ENCODE peak calls at places on chromosome 15, in ten cellular contexts. One of them, this sample, is unnamed. For H3K4me1 and H3K36me3, the result is how much of the 10 kb centered on the place peaks cover.

GRCh38 chr15:41777421-41777973 is 3.2 kb downstream of the MAPKBP1 start:
- DNase-seq in GM23248: peak
- DNase-seq in neural progenitor cell: no peak
- DNase-seq in aorta: no peak
- DNase-seq in ovary: no peak
- DNase-seq in lower lobe of right lung: no peak
- DNase-seq in tibial artery: no peak
- DNase-seq in mucosa of descending colon: no peak
- DNase-seq in thoracic aorta: no peak
- DNase-seq in right atrium auricular region: no peak
- DNase-seq in this sample: peak

GRCh38 chr15:47959617-47960398 is 161.0 kb upstream of the SLC24A5 start:
- DNase-seq in aorta: no peak
- DNase-seq in mucosa of descending colon: no peak
- DNase-seq in tibial artery: no peak
- DNase-seq in GM23248: no peak
- DNase-seq in ovary: no peak
- DNase-seq in thoracic aorta: no peak
- DNase-seq in right atrium auricular region: no peak
- DNase-seq in neural progenitor cell: no peak
- DNase-seq in lower lobe of right lung: no peak
- DNase-seq in this sample: no peak

GRCh38 chr15:92907880-92908279 is 7.8 kb downstream of the CHD2 start:
- DNase-seq in neural progenitor cell: no peak
- DNase-seq in GM23248: peak
- DNase-seq in tibial artery: peak
- DNase-seq in lower lobe of right lung: no peak
- DNase-seq in thoracic aorta: peak
- DNase-seq in right atrium auricular region: no peak
- DNase-seq in ovary: no peak
- DNase-seq in mucosa of descending colon: no peak
- DNase-seq in aorta: no peak
- DNase-seq in this sample: peak

GRCh38 chr15:39624806-39625205 is 43.9 kb downstream of the THBS1 start:
- DNase-seq in aorta: peak
- DNase-seq in neural progenitor cell: no peak
- DNase-seq in ovary: peak
- DNase-seq in GM23248: peak
- DNase-seq in tibial artery: peak
- DNase-seq in mucosa of descending colon: peak
- DNase-seq in thoracic aorta: no peak
- DNase-seq in right atrium auricular region: peak
- DNase-seq in lower lobe of right lung: peak
- DNase-seq in this sample: peak

GRCh38 chr15:91413142-91413541 is 313.1 kb downstream of the SV2B start:
- DNase-seq in aorta: no peak
- DNase-seq in thoracic aorta: no peak
- DNase-seq in GM23248: no peak
- DNase-seq in right atrium auricular region: no peak
- DNase-seq in mucosa of descending colon: no peak
- DNase-seq in neural progenitor cell: no peak
- DNase-seq in ovary: no peak
- DNase-seq in tibial artery: no peak
- DNase-seq in lower lobe of right lung: no peak
- DNase-seq in this sample: no peak

GRCh38 chr15:80674245-80674614 is 20.9 kb upstream of the ABHD17C start:
- DNase-seq in aorta: no peak
- DNase-seq in ovary: no peak
- DNase-seq in thoracic aorta: no peak
- DNase-seq in neural progenitor cell: no peak
- DNase-seq in lower lobe of right lung: no peak
- DNase-seq in tibial artery: no peak
- DNase-seq in right atrium auricular region: no peak
- DNase-seq in mucosa of descending colon: no peak
- DNase-seq in GM23248: peak
- DNase-seq in this sample: no peak

GRCh38 chr15:101451192-101451799 is 38.2 kb downstream of the PCSK6 start:
- DNase-seq in right atrium auricular region: no peak
- DNase-seq in GM23248: peak
- DNase-seq in thoracic aorta: no peak
- DNase-seq in mucosa of descending colon: no peak
- DNase-seq in neural progenitor cell: no peak
- DNase-seq in lower lobe of right lung: no peak
- DNase-seq in tibial artery: peak
- DNase-seq in ovary: peak
- DNase-seq in aorta: no peak
- DNase-seq in this sample: no peak

GRCh38 chr15:20645956-20646355 is 104.4 kb upstream of the GOLGA6L6 start:
- DNase-seq in right atrium auricular region: no peak
- DNase-seq in GM23248: peak
- DNase-seq in aorta: peak
- DNase-seq in ovary: no peak
- DNase-seq in lower lobe of right lung: peak
- DNase-seq in mucosa of descending colon: peak
- DNase-seq in neural progenitor cell: no peak
- DNase-seq in thoracic aorta: no peak
- DNase-seq in tibial artery: peak
- DNase-seq in this sample: peak

GRCh38 chr15:47422901-47423300 is 294.4 kb upstream of the SEMA6D start:
- DNase-seq in ovary: no peak
- DNase-seq in lower lobe of right lung: no peak
- DNase-seq in aorta: no peak
- DNase-seq in GM23248: peak
- DNase-seq in right atrium auricular region: no peak
- DNase-seq in mucosa of descending colon: no peak
- DNase-seq in thoracic aorta: no peak
- DNase-seq in neural progenitor cell: no peak
- DNase-seq in tibial artery: no peak
- DNase-seq in this sample: peak

GRCh38 chr15:82080774-82081173 is 35.0 kb upstream of the MEX3B start:
- DNase-seq in right atrium auricular region: no peak
- DNase-seq in GM23248: no peak
- DNase-seq in ovary: no peak
- DNase-seq in thoracic aorta: no peak
- DNase-seq in tibial artery: no peak
- DNase-seq in neural progenitor cell: no peak
- DNase-seq in aorta: no peak
- DNase-seq in lower lobe of right lung: no peak
- DNase-seq in mucosa of descending colon: no peak
- DNase-seq in this sample: no peak

GRCh38 chr15:54082836-54083492 is 104.7 kb downstream of the UNC13C start:
- DNase-seq in tibial artery: no peak
- DNase-seq in aorta: no peak
- DNase-seq in neural progenitor cell: peak
- DNase-seq in GM23248: peak
- DNase-seq in mucosa of descending colon: no peak
- DNase-seq in ovary: no peak
- DNase-seq in right atrium auricular region: no peak
- DNase-seq in lower lobe of right lung: no peak
- DNase-seq in thoracic aorta: no peak
- DNase-seq in this sample: no peak

GRCh38 chr15:57406040-57406772 is 29.9 kb downstream of the CGNL1 start:
- DNase-seq in thoracic aorta: no peak
- DNase-seq in GM23248: peak
- DNase-seq in aorta: no peak
- DNase-seq in neural progenitor cell: no peak
- DNase-seq in lower lobe of right lung: no peak
- DNase-seq in tibial artery: no peak
- DNase-seq in right atrium auricular region: no peak
- DNase-seq in ovary: no peak
- DNase-seq in mucosa of descending colon: no peak
- DNase-seq in this sample: no peak

GRCh38 chr15:42549782-42550392 is 1.2 kb downstream of the HAUS2 start:
- DNase-seq in neural progenitor cell: no peak
- DNase-seq in ovary: no peak
- DNase-seq in tibial artery: no peak
- DNase-seq in right atrium auricular region: no peak
- DNase-seq in mucosa of descending colon: no peak
- DNase-seq in aorta: no peak
- DNase-seq in lower lobe of right lung: no peak
- DNase-seq in GM23248: no peak
- DNase-seq in thoracic aorta: no peak
- DNase-seq in this sample: peak

GRCh38 chr15:57554063-57554820 is 37.5 kb upstream of the MYZAP start:
- DNase-seq in lower lobe of right lung: no peak
- DNase-seq in mucosa of descending colon: no peak
- DNase-seq in thoracic aorta: no peak
- DNase-seq in right atrium auricular region: no peak
- DNase-seq in tibial artery: no peak
- DNase-seq in aorta: no peak
- DNase-seq in ovary: no peak
- DNase-seq in GM23248: no peak
- DNase-seq in neural progenitor cell: peak
- DNase-seq in this sample: no peak

GRCh38 chr15:96344706-96345559 is 14.4 kb downstream of the NR2F2 start:
- DNase-seq in mucosa of descending colon: no peak
- DNase-seq in thoracic aorta: no peak
- DNase-seq in tibial artery: no peak
- DNase-seq in lower lobe of right lung: no peak
- DNase-seq in right atrium auricular region: no peak
- DNase-seq in aorta: peak
- DNase-seq in neural progenitor cell: peak
- DNase-seq in GM23248: no peak
- DNase-seq in ovary: peak
- DNase-seq in this sample: peak
- H3K4me1 ChIP-seq in mucosa of descending colon: under half
- H3K4me1 ChIP-seq in thoracic aorta: under half
- H3K4me1 ChIP-seq in tibial artery: under half
- H3K4me1 ChIP-seq in lower lobe of right lung: under half
- H3K4me1 ChIP-seq in right atrium auricular region: half or more
- H3K4me1 ChIP-seq in aorta: under half
- H3K4me1 ChIP-seq in neural progenitor cell: half or more
- H3K4me1 ChIP-seq in GM23248: under half
- H3K4me1 ChIP-seq in ovary: under half
- H3K4me1 ChIP-seq in this sample: under half

GRCh38 chr15:33278816-33279612 is 31.8 kb upstream of the RYR3 start:
- DNase-seq in lower lobe of right lung: no peak
- DNase-seq in tibial artery: no peak
- DNase-seq in right atrium auricular region: no peak
- DNase-seq in neural progenitor cell: no peak
- DNase-seq in aorta: no peak
- DNase-seq in mucosa of descending colon: no peak
- DNase-seq in thoracic aorta: no peak
- DNase-seq in GM23248: peak
- DNase-seq in ovary: no peak
- DNase-seq in this sample: peak
- H3K36me3 ChIP-seq in lower lobe of right lung: under half
- H3K36me3 ChIP-seq in tibial artery: under half
- H3K36me3 ChIP-seq in right atrium auricular region: under half
- H3K36me3 ChIP-seq in neural progenitor cell: under half
- H3K36me3 ChIP-seq in aorta: under half
- H3K36me3 ChIP-seq in mucosa of descending colon: under half
- H3K36me3 ChIP-seq in thoracic aorta: under half
- H3K36me3 ChIP-seq in GM23248: under half
- H3K36me3 ChIP-seq in ovary: under half
- H3K36me3 ChIP-seq in this sample: under half

DNA sequence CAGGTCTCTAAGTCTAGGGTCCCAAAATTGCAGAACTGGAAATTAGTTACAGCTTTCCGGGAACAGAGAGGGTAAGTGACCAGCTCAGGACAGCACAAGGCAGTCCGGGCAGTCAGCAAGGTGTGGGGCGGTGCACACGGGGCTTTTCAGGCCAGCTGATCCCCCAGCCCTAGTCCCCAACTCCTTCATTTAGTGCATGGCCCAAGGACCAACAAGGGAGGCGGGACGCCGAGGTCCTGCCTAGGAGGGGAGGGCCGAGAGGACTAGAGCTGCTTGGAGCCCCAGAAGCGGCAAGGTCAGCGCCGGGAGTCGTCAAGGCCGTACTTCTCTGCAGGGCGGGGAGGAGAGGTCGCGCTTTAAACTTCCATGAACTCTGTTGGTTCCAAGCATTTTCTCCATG is 2.0 kb upstream of the PDE8A start:
- DNase-seq in thoracic aorta: no peak
- DNase-seq in mucosa of descending colon: peak
- DNase-seq in tibial artery: no peak
- DNase-seq in right atrium auricular region: no peak
- DNase-seq in neural progenitor cell: peak
- DNase-seq in GM23248: no peak
- DNase-seq in lower lobe of right lung: peak
- DNase-seq in aorta: no peak
- DNase-seq in ovary: peak
- DNase-seq in this sample: no peak
- H3K4me3 ChIP-seq in thoracic aorta: peak
- H3K4me3 ChIP-seq in mucosa of descending colon: no peak
- H3K4me3 ChIP-seq in tibial artery: peak
- H3K4me3 ChIP-seq in right atrium auricular region: peak
- H3K4me3 ChIP-seq in neural progenitor cell: peak
- H3K4me3 ChIP-seq in GM23248: no peak
- H3K4me3 ChIP-seq in lower lobe of right lung: peak
- H3K4me3 ChIP-seq in aorta: no peak
- H3K4me3 ChIP-seq in ovary: peak
- H3K4me3 ChIP-seq in this sample: peak

GRCh38 chr15:90019611-90020010 is 18.5 kb downstream of the ZNF710 start:
- DNase-seq in neural progenitor cell: no peak
- DNase-seq in aorta: no peak
- DNase-seq in GM23248: no peak
- DNase-seq in mucosa of descending colon: peak
- DNase-seq in thoracic aorta: no peak
- DNase-seq in tibial artery: no peak
- DNase-seq in lower lobe of right lung: no peak
- DNase-seq in right atrium auricular region: no peak
- DNase-seq in ovary: peak
- DNase-seq in this sample: no peak

GRCh38 chr15:90018216-90018831 is 17.2 kb downstream of the ZNF710 start:
- DNase-seq in GM23248: no peak
- DNase-seq in neural progenitor cell: no peak
- DNase-seq in mucosa of descending colon: peak
- DNase-seq in aorta: no peak
- DNase-seq in right atrium auricular region: no peak
- DNase-seq in thoracic aorta: no peak
- DNase-seq in tibial artery: peak
- DNase-seq in lower lobe of right lung: no peak
- DNase-seq in ovary: peak
- DNase-seq in this sample: no peak

GRCh38 chr15:90013503-90013937 is 12.4 kb downstream of the ZNF710 start:
- DNase-seq in thoracic aorta: no peak
- DNase-seq in right atrium auricular region: no peak
- DNase-seq in neural progenitor cell: no peak
- DNase-seq in GM23248: no peak
- DNase-seq in ovary: no peak
- DNase-seq in lower lobe of right lung: no peak
- DNase-seq in mucosa of descending colon: no peak
- DNase-seq in aorta: no peak
- DNase-seq in tibial artery: peak
- DNase-seq in this sample: no peak

GRCh38 chr15:90015749-90016148 is 14.6 kb downstream of the ZNF710 start:
- DNase-seq in neural progenitor cell: no peak
- DNase-seq in ovary: no peak
- DNase-seq in mucosa of descending colon: peak
- DNase-seq in right atrium auricular region: no peak
- DNase-seq in aorta: no peak
- DNase-seq in lower lobe of right lung: no peak
- DNase-seq in thoracic aorta: no peak
- DNase-seq in GM23248: no peak
- DNase-seq in tibial artery: no peak
- DNase-seq in this sample: no peak

DNA sequence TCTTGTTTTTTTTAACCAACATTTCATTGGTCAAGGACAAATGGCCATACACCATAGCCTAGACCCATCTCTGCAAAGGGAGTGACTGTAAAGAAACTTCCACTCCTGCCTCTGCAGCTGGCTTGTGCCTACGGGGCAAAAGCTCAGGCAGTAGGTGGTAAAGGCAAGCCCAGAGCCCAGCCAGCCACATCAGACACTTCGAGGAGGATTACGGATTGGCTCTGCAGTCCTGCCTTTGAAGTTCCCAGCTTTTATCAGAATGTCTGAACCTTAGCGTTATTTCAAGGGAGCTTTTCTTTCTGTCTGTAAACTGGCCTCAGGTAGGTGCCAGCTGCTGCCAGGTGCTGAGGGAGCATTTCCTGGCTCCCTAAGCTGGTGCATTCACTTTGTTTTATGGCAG is 15.6 kb downstream of the ZNF710 start:
- DNase-seq in aorta: no peak
- DNase-seq in thoracic aorta: no peak
- DNase-seq in GM23248: no peak
- DNase-seq in right atrium auricular region: no peak
- DNase-seq in tibial artery: no peak
- DNase-seq in lower lobe of right lung: no peak
- DNase-seq in ovary: peak
- DNase-seq in neural progenitor cell: no peak
- DNase-seq in mucosa of descending colon: peak
- DNase-seq in this sample: no peak
- H3K4me1 ChIP-seq in aorta: under half
- H3K4me1 ChIP-seq in thoracic aorta: under half
- H3K4me1 ChIP-seq in GM23248: under half
- H3K4me1 ChIP-seq in right atrium auricular region: under half
- H3K4me1 ChIP-seq in tibial artery: under half
- H3K4me1 ChIP-seq in lower lobe of right lung: half or more
- H3K4me1 ChIP-seq in ovary: under half
- H3K4me1 ChIP-seq in neural progenitor cell: under half
- H3K4me1 ChIP-seq in mucosa of descending colon: under half
- H3K4me1 ChIP-seq in this sample: under half

This sample was measured in osteoblast.